ENCODE peak calls at places on chromosomes 4 and X, in six cellular contexts. T is fibroblast of lung, N is hepatocyte, Y is RWPE1, B is NCI-H2227 treated with DMSO at 0.1 percent for 48 hours, G is HEK293T. F is an unnamed sample.

GRCh38 chr4:126778348-126778747 is 854.4 kb upstream of the INTU start:
- DNase-seq in N (no peak), T (peak; percentile 60), Y (peak; percentile 54), B (no peak), G (no peak), F (no peak)

GRCh38 chrX:52865328-52865980 is 2.4 kb downstream of the XAGE3 start:
- DNase-seq in T (no peak), B (no peak), N (no peak), Y (no peak), G (no peak), F (no peak)

GRCh38 chrX:24017674-24018073 is 9.3 kb downstream of the KLHL15 start:
- DNase-seq in N (no peak), G (no peak), B (no peak), T (no peak), Y (no peak), F (no peak)

GRCh38 chrX:114800719-114801118 is 216.7 kb downstream of the IL13RA2 start:
- DNase-seq in Y (peak; percentile 13), G (no peak), B (no peak), N (no peak), T (peak; percentile 48), F (no peak)

GRCh38 chr4:168917150-168917779 is 92.8 kb downstream of the CBR4 start:
- DNase-seq in B (peak; percentile 25), T (peak; percentile 77), Y (peak; percentile 40), N (peak; percentile 45), G (peak; percentile 23), F (no peak)

GRCh38 chr4:25913056-25913850 is 767 bp upstream of the SMIM20 start:
- DNase-seq in Y (no peak), N (no peak), T (no peak), G (peak; percentile 14), B (no peak), F (peak; percentile 46)

GRCh38 chr4:30854566-30854965 is 134.4 kb downstream of the PCDH7 start:
- DNase-seq in T (peak; percentile 12), G (no peak), B (no peak), N (no peak), Y (no peak), F (no peak)

GRCh38 chrX:130060122-130061069 is 49.9 kb downstream of the ELF4 start:
- DNase-seq in T (peak; percentile 53), N (peak; percentile 81), B (peak; percentile 93), Y (peak; percentile 81), G (peak; percentile 99), F (peak; percentile 84)

GRCh38 chr4:7168106-7168505 is 24.2 kb upstream of the SORCS2 start:
- DNase-seq in N (no peak), G (no peak), Y (no peak), B (no peak), T (no peak), F (no peak)

GRCh38 chr4:144732584-144733130 is 86.7 kb downstream of the HHIP start:
- DNase-seq in T (no peak), N (no peak), B (no peak), G (no peak), Y (no peak), F (no peak)

GRCh38 chrX:74492720-74493201 is 71.5 kb downstream of the SLC16A2 start:
- DNase-seq in N (no peak), T (no peak), Y (no peak), B (no peak), G (no peak), F (peak; percentile 17)